ENCODE peak calls at places on chromosomes 1 and 21, in seven cellular contexts. R is HFFc6, U is thyroid gland, J is Caco-2, H is fibroblast of mammary gland, L is progenitor cell of endocrine pancreas, T is RWPE1. O is an unnamed sample.

GRCh38 chr1:110605901-110606783 is at the start of gene KCNA2:
- DNase-seq in R (no peak), U (peak), J (no peak), H (no peak), L (peak), T (no peak), O (peak)

GRCh38 chr1:172180886-172181285 is 239.6 kb upstream of the C1orf105 start:
- DNase-seq in R (peak), U (peak), J (no peak), H (peak), L (no peak), T (no peak), O (peak)

GRCh38 chr1:201562257-201562656 is 23.3 kb downstream of the NAV1 start:
- DNase-seq in R (peak), U (no peak), J (no peak), H (peak), L (no peak), T (peak), O (no peak)

GRCh38 chr1:97164276-97164639 is 442.7 kb downstream of the PTBP2 start:
- DNase-seq in R (no peak), U (no peak), J (no peak), H (no peak), L (no peak), T (no peak), O (no peak)

GRCh38 chr1:39230261-39231190 is 26.0 kb downstream of the MACF1 start:
- DNase-seq in R (peak), U (peak), J (no peak), H (no peak), L (no peak), T (no peak), O (peak)

GRCh38 chr21:37207441-37208009 is 59.6 kb downstream of the VPS26C start:
- DNase-seq in R (peak), U (peak), J (no peak), H (peak), L (no peak), T (no peak), O (peak)

GRCh38 chr1:6343506-6344405 is 49.8 kb downstream of the ACOT7 start:
- DNase-seq in R (peak), U (peak), J (no peak), H (peak), L (peak), T (peak), O (peak)

GRCh38 chr1:180954766-180955165 is 42.1 kb downstream of the KIAA1614 start:
- DNase-seq in R (no peak), U (no peak), J (no peak), H (no peak), L (no peak), T (no peak), O (no peak)

GRCh38 chr1:33473900-33474299 is 1.5 kb downstream of the ZSCAN20 start:
- DNase-seq in R (peak), U (no peak), J (no peak), H (no peak), L (no peak), T (no peak), O (no peak)

GRCh38 chr21:25375675-25376074 is 231.6 kb downstream of the MRPL39 start:
- DNase-seq in R (peak), U (no peak), J (no peak), H (peak), L (no peak), T (no peak), O (no peak)

GRCh38 chr1:17999884-18000283 is 107.7 kb upstream of the IGSF21 start:
- DNase-seq in R (no peak), U (no peak), J (no peak), H (no peak), L (no peak), T (no peak), O (no peak)

GRCh38 chr21:42056468-42056867 is 14.6 kb upstream of the UMODL1 start:
- DNase-seq in R (no peak), U (no peak), J (peak), H (no peak), L (no peak), T (no peak), O (no peak)

GRCh38 chr21:27362249-27362648 is 395.4 kb upstream of the ADAMTS5 start:
- DNase-seq in R (no peak), U (no peak), J (no peak), H (no peak), L (no peak), T (no peak), O (no peak)

GRCh38 chr1:54220004-54220811 is 20.2 kb downstream of the MRPL37 start:
- DNase-seq in R (peak), U (peak), J (no peak), H (peak), L (no peak), T (no peak), O (no peak)

GRCh38 chr1:26799479-26800133 is 11.9 kb downstream of the PIGV start:
- DNase-seq in R (peak), U (peak), J (no peak), H (peak), L (no peak), T (peak), O (no peak)

GRCh38 chr1:246573481-246573880 is 7.2 kb downstream of the CNST start:
- DNase-seq in R (no peak), U (no peak), J (no peak), H (no peak), L (no peak), T (no peak), O (no peak)

GRCh38 chr1:202818819-202819218 is 8.1 kb downstream of the PCAT6 start:
- DNase-seq in R (no peak), U (no peak), J (no peak), H (no peak), L (no peak), T (no peak), O (no peak)

GRCh38 chr1:69791311-69791710 is 223.6 kb downstream of the LRRC7 start:
- DNase-seq in R (no peak), U (no peak), J (no peak), H (peak), L (no peak), T (no peak), O (no peak)

GRCh38 chr1:200290010-200290685 is 119.7 kb downstream of the ZNF281 start:
- DNase-seq in R (peak), U (no peak), J (peak), H (no peak), L (no peak), T (peak), O (no peak)

GRCh38 chr1:239287296-239287695 is 99.1 kb upstream of the CHRM3 start:
- DNase-seq in R (no peak), U (no peak), J (no peak), H (no peak), L (no peak), T (no peak), O (no peak)

GRCh38 chr1:53145942-53146708 is 3.7 kb upstream of the SLC1A7 start:
- DNase-seq in R (peak), U (no peak), J (peak), H (peak), L (peak), T (peak), O (no peak)

DNA sequence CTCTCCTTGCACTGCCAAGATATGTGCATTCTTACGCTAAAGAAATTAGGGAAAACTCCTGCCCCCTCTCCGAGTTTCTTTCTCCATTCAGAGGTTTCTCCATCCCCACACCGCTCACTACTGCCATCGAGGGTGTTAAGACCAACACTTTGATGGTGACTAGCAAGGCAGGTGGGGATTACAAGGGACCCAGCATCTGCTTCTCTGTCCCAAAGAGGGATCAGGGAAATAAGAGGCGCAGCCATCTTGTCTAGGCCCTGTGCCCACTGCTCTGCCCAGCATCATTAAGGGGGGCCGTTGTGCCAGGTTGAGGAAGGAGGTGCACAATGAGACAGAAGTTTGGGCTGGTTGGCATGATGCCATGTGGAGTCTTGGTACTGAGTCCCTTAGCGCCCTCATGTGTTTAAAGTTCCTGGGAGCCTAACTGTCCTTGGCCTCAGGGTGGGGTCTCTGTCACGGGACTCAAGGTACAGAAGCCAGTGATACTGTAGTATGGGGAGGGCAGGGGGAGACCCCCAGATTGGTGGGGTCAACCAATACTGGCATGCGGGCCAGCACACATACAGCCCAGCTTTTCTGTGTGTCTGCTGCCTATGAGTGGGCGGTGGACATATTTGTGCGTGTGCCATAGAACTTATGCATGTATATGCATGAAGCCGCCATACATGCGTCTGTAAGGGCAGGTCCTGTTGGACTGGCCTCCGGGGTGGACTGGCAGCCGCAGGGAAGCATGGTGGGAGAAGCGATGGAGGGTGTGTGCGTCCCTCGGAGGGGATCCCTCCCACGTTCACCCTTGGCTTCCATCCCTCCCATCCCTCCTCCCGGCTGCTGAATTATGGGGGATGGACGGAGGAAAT is 5.5 kb downstream of the EFNA3 start:
- DNase-seq in R (no peak), U (no peak), J (no peak), H (peak), L (no peak), T (no peak), O (no peak)
- TF ChIP-seq CTCF in R (no peak), U (no peak), J (no peak), H (peak), L (no peak), T (no peak), O (peak)

DNA sequence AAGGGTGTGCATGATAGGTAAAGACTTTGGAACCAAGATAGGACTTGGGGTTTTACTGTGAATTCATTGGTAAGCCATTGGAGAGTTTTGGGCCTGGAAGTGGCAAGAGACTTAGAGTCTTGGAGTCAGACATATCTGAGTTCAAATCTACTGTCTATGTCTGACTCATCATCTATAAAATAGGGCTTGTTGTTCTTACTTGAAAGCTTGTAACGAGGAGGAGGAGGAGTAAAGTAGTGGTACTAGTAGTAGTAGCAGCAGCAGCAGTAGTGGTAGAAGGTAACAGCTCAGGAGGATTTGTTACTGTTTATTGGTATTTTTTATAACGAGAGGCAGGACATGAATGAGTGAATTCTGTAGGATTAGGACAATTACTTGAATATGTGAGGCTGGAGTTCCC is 62.7 kb downstream of the CACHD1 start:
- DNase-seq in R (peak), U (no peak), J (no peak), H (no peak), L (no peak), T (no peak), O (no peak)
- TF ChIP-seq CTCF in R (no peak), U (no peak), J (no peak), H (no peak), L (no peak), T (no peak), O (no peak)

GRCh38 chr1:62391369-62391971 is 45.4 kb upstream of the USP1 start:
- DNase-seq in R (no peak), U (no peak), J (no peak), H (peak), L (no peak), T (no peak), O (peak)
- TF ChIP-seq CTCF in R (peak), U (no peak), J (peak), H (peak), L (peak), T (no peak), O (peak)

GRCh38 chr1:214515544-214516433 is 35.6 kb downstream of the PTPN14 start:
- DNase-seq in R (no peak), U (no peak), J (no peak), H (no peak), L (no peak), T (no peak), O (no peak)
- TF ChIP-seq CTCF in R (no peak), U (no peak), J (no peak), H (no peak), L (no peak), T (no peak), O (no peak)

DNA sequence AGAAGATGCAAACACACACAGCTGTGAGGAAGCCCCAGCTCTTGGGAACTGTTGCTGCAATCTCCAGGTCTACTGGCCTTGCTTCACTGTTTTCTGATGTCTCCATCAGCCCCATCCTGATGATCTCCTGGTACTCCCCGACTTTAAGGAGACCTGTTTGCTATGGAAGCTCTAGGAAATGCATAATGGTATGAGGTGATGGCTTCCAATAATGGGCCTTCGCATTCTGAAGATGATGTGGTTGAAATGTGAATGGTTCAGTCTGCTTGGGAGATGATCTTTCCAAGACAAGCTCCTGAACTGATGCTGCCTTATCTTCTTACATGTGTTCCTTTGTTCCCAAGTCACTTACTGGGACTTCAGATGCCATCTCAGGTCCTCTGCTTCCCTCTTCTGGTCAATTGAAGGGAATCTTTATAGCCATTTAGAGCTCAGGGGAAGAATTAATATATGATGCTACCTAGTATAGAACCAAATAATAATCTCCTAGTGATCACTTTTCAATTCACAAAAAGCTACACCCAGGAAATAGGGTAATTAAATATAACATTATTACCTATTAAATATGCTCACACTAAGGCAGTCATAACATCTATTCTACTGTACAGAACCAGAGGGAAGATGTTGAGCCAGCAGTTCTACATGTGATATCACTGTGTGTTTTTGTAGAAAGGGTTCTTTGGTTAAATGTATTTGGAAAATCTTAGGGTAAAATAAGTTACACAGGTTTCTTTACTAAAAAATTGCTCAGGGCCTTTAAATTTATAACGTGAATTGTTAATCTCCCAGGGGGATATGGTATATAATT is 73.9 kb upstream of the VTCN1 start:
- DNase-seq in R (peak), U (no peak), J (peak), H (peak), L (no peak), T (peak), O (no peak)
- TF ChIP-seq CTCF in R (peak), U (peak), J (peak), H (peak), L (peak), T (peak), O (peak)

GRCh38 chr1:152487871-152488270 is 22.7 kb upstream of the LCE5A start:
- DNase-seq in R (no peak), U (no peak), J (no peak), H (no peak), L (no peak), T (peak), O (no peak)

GRCh38 chr1:152481869-152482664 is 28.5 kb upstream of the LCE5A start:
- DNase-seq in R (no peak), U (peak), J (no peak), H (no peak), L (no peak), T (no peak), O (no peak)

DNA sequence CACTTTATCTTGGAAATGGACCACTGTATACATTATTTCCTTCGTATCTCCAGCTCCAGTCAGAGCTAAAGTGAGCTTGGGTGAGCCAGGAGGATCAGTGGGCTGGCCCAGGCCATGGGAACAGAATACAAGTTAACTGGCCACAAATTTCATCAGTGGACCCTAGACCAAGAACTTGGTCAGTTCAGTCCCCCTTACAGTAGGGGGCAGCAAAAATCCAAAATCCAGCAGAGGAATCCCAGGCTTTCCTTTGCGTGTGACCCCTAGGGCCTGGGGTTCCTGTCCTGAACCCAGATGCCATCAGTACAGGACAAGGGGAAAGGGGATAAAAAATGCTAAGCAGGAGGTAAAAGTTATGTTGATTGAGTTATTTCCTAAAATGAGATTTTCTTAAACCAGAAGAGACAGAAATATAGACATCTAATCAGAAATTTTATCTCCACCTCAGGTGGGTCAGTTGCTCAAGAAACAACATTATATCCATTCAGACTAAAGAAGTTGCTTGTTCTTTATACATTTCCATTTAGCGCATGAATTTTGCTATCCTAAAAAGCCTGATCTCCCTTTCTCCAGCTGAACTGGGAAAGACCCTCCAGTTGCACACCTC is 24.1 kb upstream of the LCE5A start:
- DNase-seq in R (no peak), U (no peak), J (no peak), H (peak), L (no peak), T (no peak), O (no peak)
- TF ChIP-seq CTCF in R (peak), U (no peak), J (peak), H (peak), L (no peak), T (peak), O (peak)